ENCODE peak calls at places on chromosomes 2 and 18, in seven cellular contexts. J is thyroid gland, T is GM10248, E is fibroblast of villous mesenchyme, P is GM12865, W is cardiac fibroblast, X is left ventricle myocardium inferior. U is an unnamed sample.

GRCh38 chr18:35533916-35534315 is 36.2 kb upstream of the INO80C start:
- DNase-seq in J (no peak), T (no peak), E (no peak), P (no peak), W (no peak), X (no peak), U (no peak)

GRCh38 chr2:125679903-125680302 is 976.1 kb upstream of the GYPC start:
- DNase-seq in J (no peak), T (no peak), E (no peak), P (no peak), W (no peak), X (no peak), U (no peak)

GRCh38 chr18:46893360-46893759 is 23.9 kb downstream of the PIAS2 start:
- DNase-seq in J (no peak), T (no peak), E (no peak), P (no peak), W (no peak), X (no peak), U (no peak)

GRCh38 chr2:47070920-47071824 is 83.9 kb downstream of the STPG4 start:
- DNase-seq in J (peak), T (peak), E (peak), P (peak), W (peak), X (peak), U (peak)

GRCh38 chr18:22194151-22194598 is 24.8 kb downstream of the GATA6 start:
- DNase-seq in J (no peak), T (no peak), E (peak), P (no peak), W (peak), X (no peak), U (no peak)

GRCh38 chr18:13610517-13610916 is 115.8 kb downstream of the FAM210A start:
- DNase-seq in J (no peak), T (no peak), E (no peak), P (no peak), W (peak), X (no peak), U (no peak)

GRCh38 chr2:159229476-159230144 is 56.9 kb downstream of the WDSUB1 start:
- DNase-seq in J (no peak), T (no peak), E (no peak), P (no peak), W (no peak), X (no peak), U (no peak)

GRCh38 chr18:11237484-11237883 is 88.1 kb upstream of the PIEZO2 start:
- DNase-seq in J (no peak), T (no peak), E (no peak), P (peak), W (no peak), X (no peak), U (no peak)

GRCh38 chr2:232458661-232459418 is 2.9 kb downstream of the ALPI start:
- DNase-seq in J (no peak), T (no peak), E (no peak), P (no peak), W (no peak), X (no peak), U (no peak)

GRCh38 chr18:76251691-76252090 is 243.4 kb downstream of the ZNF516 start:
- DNase-seq in J (no peak), T (no peak), E (no peak), P (no peak), W (no peak), X (no peak), U (no peak)

GRCh38 chr18:42108071-42108470 is 153.0 kb downstream of the PIK3C3 start:
- DNase-seq in J (peak), T (no peak), E (no peak), P (no peak), W (no peak), X (no peak), U (no peak)

GRCh38 chr2:232646726-232647125 is 13.3 kb downstream of the EFHD1 start:
- DNase-seq in J (peak), T (no peak), E (no peak), P (no peak), W (no peak), X (no peak), U (no peak)

DNA sequence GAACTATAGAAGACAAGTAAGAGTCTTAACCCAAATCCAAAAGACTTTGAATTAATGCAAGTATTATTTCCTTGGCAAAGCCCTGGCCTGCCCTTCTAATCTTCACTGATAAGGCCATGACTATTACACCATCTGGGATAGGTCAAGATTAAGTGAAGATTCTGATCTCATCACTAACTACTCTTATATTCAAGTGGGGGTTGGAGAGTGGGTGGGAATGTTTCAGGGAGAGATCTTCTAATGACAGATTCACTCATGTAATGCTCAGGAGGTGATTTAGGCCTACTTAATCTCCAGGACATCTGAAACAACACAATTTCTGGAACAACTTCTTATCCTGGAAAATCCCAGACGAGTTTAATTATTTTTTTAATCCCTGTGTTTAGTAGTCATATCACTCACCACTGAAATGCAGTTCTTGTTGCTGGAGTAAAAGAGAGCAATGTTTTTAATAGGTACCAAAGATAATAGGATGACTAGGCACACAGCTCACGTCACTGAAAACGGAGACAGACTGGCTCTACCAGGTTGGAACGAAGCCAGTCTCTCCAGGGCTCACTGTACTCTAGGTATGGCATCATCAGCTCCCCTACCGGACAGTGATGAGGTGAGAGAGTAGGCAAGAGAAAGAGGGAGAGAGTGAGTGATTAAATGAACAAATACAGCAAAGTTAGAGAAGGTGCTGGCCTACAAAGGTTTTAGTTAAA is 133.1 kb downstream of the NCKAP5 start:
- DNase-seq in J (peak), T (no peak), E (no peak), P (no peak), W (peak), X (peak), U (peak)
- TF ChIP-seq CTCF in J (peak), T (no peak), E (no peak), P (no peak), W (no peak), X (peak), U (no peak)

GRCh38 chr2:176115883-176116813 is at the start of gene HOXD10:
- DNase-seq in J (no peak), T (no peak), E (peak), P (no peak), W (no peak), X (no peak), U (no peak)
- TF ChIP-seq CTCF in J (no peak), T (no peak), E (no peak), P (no peak), W (no peak), X (no peak), U (peak)

GRCh38 chr2:120204022-120204405 is 19.2 kb downstream of the TMEM185B start:
- DNase-seq in J (peak), T (peak), E (no peak), P (no peak), W (no peak), X (no peak), U (no peak)
- TF ChIP-seq CTCF in J (no peak), T (peak), E (peak), P (no peak), W (no peak), X (no peak), U (no peak)

GRCh38 chr18:3870914-3871313 is 420.9 kb downstream of the TGIF1 start:
- DNase-seq in J (no peak), T (no peak), E (no peak), P (no peak), W (no peak), X (no peak), U (no peak)

GRCh38 chr18:3867252-3867651 is 417.3 kb downstream of the TGIF1 start:
- DNase-seq in J (no peak), T (no peak), E (no peak), P (no peak), W (no peak), X (no peak), U (no peak)

GRCh38 chr18:3867768-3868445 is 417.9 kb downstream of the TGIF1 start:
- DNase-seq in J (peak), T (no peak), E (peak), P (no peak), W (peak), X (no peak), U (peak)

GRCh38 chr18:3871687-3872086 is 421.7 kb downstream of the TGIF1 start:
- DNase-seq in J (no peak), T (no peak), E (no peak), P (no peak), W (no peak), X (no peak), U (no peak)

GRCh38 chr18:3869848-3870247 is 419.9 kb downstream of the TGIF1 start:
- DNase-seq in J (no peak), T (no peak), E (peak), P (peak), W (peak), X (no peak), U (peak)
- TF ChIP-seq CTCF in J (peak), T (no peak), E (peak), P (no peak), W (peak), X (peak), U (peak)